ENCODE peak calls at places on chromosomes 5 and 9, in eight cellular contexts. N, S, G, Y, A, R, K and I are unnamed samples.

GRCh38 chr9:2849943-2850342 is 6.0 kb upstream of the PUM3 start:
- DNase-seq in K (no peak), S (peak), N (no peak), A (no peak), Y (no peak), R (no peak), G (no peak), I (no peak)

GRCh38 chr9:89372979-89373378 is 54.7 kb downstream of the SECISBP2 start:
- DNase-seq in N (no peak), R (no peak), A (no peak), G (no peak), K (no peak), S (no peak), Y (no peak), I (no peak)

GRCh38 chr9:114410910-114411309 is 23.1 kb upstream of the AKNA start:
- DNase-seq in N (no peak), G (no peak), K (no peak), A (no peak), Y (no peak), R (no peak), S (no peak), I (no peak)

GRCh38 chr5:177107159-177107558 is 20.4 kb downstream of the FGFR4 start:
- DNase-seq in R (no peak), Y (no peak), N (no peak), S (no peak), A (no peak), G (no peak), K (no peak), I (no peak)

GRCh38 chr9:13726746-13727145 is 447.3 kb upstream of the MPDZ start:
- DNase-seq in K (no peak), G (no peak), A (no peak), Y (no peak), S (no peak), N (no peak), R (no peak), I (no peak)

GRCh38 chr9:18623201-18623600 is 149.2 kb downstream of the ADAMTSL1 start:
- DNase-seq in K (no peak), N (no peak), G (no peak), Y (no peak), S (no peak), A (no peak), R (no peak), I (no peak)

GRCh38 chr5:137975208-137975607 is 57.7 kb downstream of the FAM13B start:
- DNase-seq in S (no peak), A (no peak), N (no peak), K (no peak), Y (no peak), R (no peak), G (no peak), I (no peak)

GRCh38 chr9:108645520-108645919 is 210.3 kb downstream of the ACTL7B start:
- DNase-seq in N (no peak), S (no peak), Y (no peak), R (no peak), A (no peak), G (no peak), K (no peak), I (no peak)

GRCh38 chr9:108244676-108245075 is 611.1 kb downstream of the ACTL7B start:
- DNase-seq in G (no peak), S (no peak), Y (no peak), K (no peak), N (no peak), A (no peak), R (no peak), I (no peak)

GRCh38 chr5:157026789-157027424 is 32.0 kb downstream of the HAVCR1 start:
- DNase-seq in R (no peak), K (peak), Y (no peak), N (no peak), G (no peak), S (peak), A (no peak), I (peak)

GRCh38 chr5:90305022-90305720 is 104.4 kb downstream of the CETN3 start:
- DNase-seq in S (no peak), Y (no peak), N (no peak), A (no peak), K (no peak), G (no peak), R (no peak), I (no peak)

GRCh38 chr5:64176301-64176700 is 10.7 kb downstream of the RNF180 start:
- DNase-seq in G (no peak), K (no peak), Y (no peak), S (no peak), A (no peak), N (no peak), R (no peak), I (no peak)

GRCh38 chr9:79166005-79166404 is 405.8 kb upstream of the TLE4 start:
- DNase-seq in K (peak), N (no peak), S (no peak), G (no peak), R (no peak), A (no peak), Y (no peak), I (no peak)

GRCh38 chr5:116696356-116696755 is 121.7 kb upstream of the SEMA6A start:
- DNase-seq in S (no peak), G (peak), Y (no peak), K (no peak), N (no peak), R (no peak), A (no peak), I (peak)

GRCh38 chr5:139849942-139850341 is 54.3 kb downstream of the PSD2 start:
- DNase-seq in A (no peak), G (no peak), Y (no peak), S (no peak), N (no peak), K (no peak), R (no peak), I (no peak)

GRCh38 chr5:15807248-15807647 is 307.3 kb downstream of the FBXL7 start:
- DNase-seq in Y (no peak), K (peak), G (no peak), R (no peak), S (no peak), N (no peak), A (no peak), I (no peak)

GRCh38 chr9:129458155-129458661 is 162.7 kb downstream of the C9orf50 start:
- DNase-seq in N (no peak), G (no peak), A (peak), Y (peak), S (no peak), R (peak), K (no peak), I (no peak)

GRCh38 chr5:129904102-129904666 is at the start of gene CHSY3:
- DNase-seq in G (peak), K (peak), A (peak), R (no peak), Y (peak), S (peak), N (no peak), I (no peak)

GRCh38 chr5:160548949-160549665 is 127.5 kb downstream of the PTTG1 start:
- DNase-seq in A (no peak), Y (no peak), N (no peak), K (no peak), S (no peak), G (no peak), R (no peak), I (no peak)

GRCh38 chr5:144333336-144333920 is 162.8 kb downstream of the KCTD16 start:
- DNase-seq in R (no peak), K (peak), S (no peak), G (peak), N (no peak), Y (no peak), A (no peak), I (no peak)

GRCh38 chr5:2014058-2014610 is 131.4 kb upstream of the IRX4 start:
- DNase-seq in Y (no peak), A (no peak), S (no peak), G (no peak), K (no peak), N (no peak), R (no peak), I (no peak)

GRCh38 chr5:43854697-43855292 is 251.8 kb downstream of the NNT start:
- DNase-seq in R (no peak), A (no peak), N (no peak), S (no peak), K (no peak), Y (no peak), G (peak), I (no peak)

GRCh38 chr5:61933787-61934626 is 372.0 kb upstream of the KIF2A start:
- DNase-seq in N (no peak), G (peak), A (peak), R (no peak), Y (no peak), K (peak), S (peak), I (peak)

GRCh38 chr5:21931076-21931475 is 922.1 kb downstream of the CDH12 start:
- DNase-seq in N (no peak), S (no peak), K (no peak), R (no peak), G (peak), A (no peak), Y (no peak), I (no peak)

GRCh38 chr9:137114613-137115393 is at the start of gene DPP7:
- DNase-seq in N (peak), S (no peak), Y (peak), G (peak), K (peak), R (peak), A (peak), I (no peak)

GRCh38 chr9:133468777-133469455 is 9.1 kb downstream of the CACFD1 start:
- DNase-seq in R (no peak), S (no peak), Y (no peak), N (no peak), A (no peak), K (no peak), G (no peak), I (no peak)

GRCh38 chr5:123085638-123086286 is 3.3 kb upstream of the PRDM6 start:
- DNase-seq in R (no peak), S (no peak), A (no peak), Y (no peak), N (no peak), G (no peak), K (no peak), I (no peak)

GRCh38 chr9:33703430-33704096 is 91.8 kb upstream of the PRSS3 start:
- DNase-seq in K (no peak), G (no peak), R (no peak), S (no peak), Y (no peak), A (no peak), N (no peak), I (no peak)

GRCh38 chr9:112233769-112234168 is 58.7 kb upstream of the SUSD1 start:
- DNase-seq in S (no peak), R (no peak), G (peak), K (peak), Y (no peak), A (no peak), N (no peak), I (no peak)